ENCODE peak calls at places on chromosomes 13 and 19, in five cellular contexts. C, O, T, K and Z are unnamed samples.

GRCh38 chr19:16782719-16783118 is 46.5 kb upstream of the SIN3B start:
- DNase-seq in C (no peak), O (no peak), T (no peak), K (no peak), Z (peak; percentile 10)

GRCh38 chr13:27172495-27172842 is 858 bp upstream of the USP12 start:
- DNase-seq in C (no peak), O (no peak), T (no peak), K (no peak), Z (no peak)

GRCh38 chr19:45117167-45117594 is 24.2 kb downstream of the PPP1R37 start:
- DNase-seq in C (peak; percentile 30), O (no peak), T (no peak), K (no peak), Z (no peak)

GRCh38 chr19:41792513-41793413 is 3.6 kb upstream of the CEACAM3 start:
- DNase-seq in C (peak; percentile 32), O (no peak), T (no peak), K (peak; percentile 53), Z (peak; percentile 79)

GRCh38 chr19:40217921-40218890 is at the start of gene TTC9B:
- DNase-seq in C (peak; percentile 55), O (no peak), T (no peak), K (peak; percentile 40), Z (no peak)

GRCh38 chr13:78215458-78215857 is 296.8 kb upstream of the EDNRB start:
- DNase-seq in C (no peak), O (no peak), T (no peak), K (no peak), Z (no peak)

GRCh38 chr13:76641056-76641455 is 245.1 kb downstream of the KCTD12 start:
- DNase-seq in C (no peak), O (no peak), T (no peak), K (no peak), Z (no peak)

GRCh38 chr13:53151692-53152421 is 123.2 kb downstream of the OLFM4 start:
- DNase-seq in C (peak; percentile 0), O (no peak), T (no peak), K (no peak), Z (no peak)

GRCh38 chr13:25018729-25019115 is 77.2 kb upstream of the PABPC3 start:
- DNase-seq in C (no peak), O (no peak), T (no peak), K (no peak), Z (no peak)

GRCh38 chr13:40389081-40389641 is 277.3 kb downstream of the FOXO1 start:
- DNase-seq in C (peak; percentile 73), O (no peak), T (no peak), K (peak; percentile 19), Z (no peak)

GRCh38 chr19:4277051-4277700 is 1.9 kb upstream of the SHD start:
- DNase-seq in C (no peak), O (no peak), T (no peak), K (no peak), Z (no peak)